ENCODE peak calls at places on chromosomes 3 and 15, in ten cellular contexts. N is left cardiac atrium; J is HL-60; R is tibial artery; L is NCI-H345; U is transverse colon; Z is endodermal cell; X is AG08396; Y is pancreas; E is activated T-helper 2 cell treated with anti-CD3 and anti-CD28 coated beads, Interferon-gamma antibody, Interleukin-2, Interleukin-4, amounts not matched to agents 10 μg/mL and 5 μg/mL and 100 μg/mL, durations not matched to agents 14 hours and 24 hours and 36 hours. I is an unnamed sample.

GRCh38 chr3:160331127-160331937 is 67.7 kb downstream of the IFT80 start:
- DNase-seq in N (no peak), J (no peak), R (no peak), L (no peak), U (no peak), Z (no peak), X (no peak), Y (no peak), E (no peak), I (no peak)

GRCh38 chr15:23855947-23856346 is 168.8 kb upstream of the NDN start:
- DNase-seq in N (no peak), J (no peak), R (no peak), L (no peak), U (no peak), Z (no peak), X (no peak), Y (no peak), E (no peak), I (no peak)

GRCh38 chr3:127467386-127467785 is 123.1 kb downstream of the TPRA1 start:
- DNase-seq in N (no peak), J (no peak), R (no peak), L (no peak), U (no peak), Z (peak), X (no peak), Y (no peak), E (no peak), I (no peak)

GRCh38 chr3:186255703-186256331 is 106.2 kb downstream of the DGKG start:
- DNase-seq in N (no peak), J (peak), R (no peak), L (no peak), U (peak), Z (peak), X (no peak), Y (peak), E (no peak), I (no peak)

GRCh38 chr3:129564981-129565644 is 22.1 kb downstream of the H1-8 start:
- DNase-seq in N (no peak), J (no peak), R (no peak), L (no peak), U (no peak), Z (no peak), X (no peak), Y (no peak), E (no peak), I (no peak)

GRCh38 chr15:71410347-71410746 is 295.1 kb downstream of the THSD4 start:
- DNase-seq in N (no peak), J (no peak), R (no peak), L (no peak), U (peak), Z (no peak), X (no peak), Y (no peak), E (no peak), I (no peak)

GRCh38 chr3:146594843-146595482 is 10.2 kb downstream of the PLSCR5 start:
- DNase-seq in N (no peak), J (no peak), R (no peak), L (no peak), U (no peak), Z (no peak), X (no peak), Y (no peak), E (no peak), I (no peak)

GRCh38 chr3:57098418-57099310 is 38.2 kb downstream of the SPATA12 start:
- DNase-seq in N (no peak), J (no peak), R (no peak), L (no peak), U (no peak), Z (no peak), X (no peak), Y (no peak), E (no peak), I (no peak)

GRCh38 chr3:13414040-13414729 is 5.9 kb downstream of the NUP210 start:
- DNase-seq in N (peak), J (peak), R (no peak), L (no peak), U (peak), Z (no peak), X (no peak), Y (no peak), E (peak), I (peak)

GRCh38 chr3:128523591-128523990 is 30.6 kb upstream of the GATA2 start:
- DNase-seq in N (no peak), J (peak), R (no peak), L (no peak), U (no peak), Z (no peak), X (no peak), Y (no peak), E (no peak), I (no peak)

GRCh38 chr3:155556531-155556930 is 188.3 kb downstream of the PLCH1 start:
- DNase-seq in N (no peak), J (no peak), R (no peak), L (no peak), U (no peak), Z (no peak), X (no peak), Y (no peak), E (no peak), I (no peak)

GRCh38 chr3:115581347-115582135 is 41.8 kb upstream of the GAP43 start:
- DNase-seq in N (no peak), J (no peak), R (no peak), L (no peak), U (no peak), Z (no peak), X (no peak), Y (no peak), E (no peak), I (no peak)

GRCh38 chr3:126952983-126953660 is 29.8 kb upstream of the PLXNA1 start:
- DNase-seq in N (no peak), J (no peak), R (peak), L (peak), U (no peak), Z (no peak), X (no peak), Y (no peak), E (no peak), I (no peak)

GRCh38 chr3:178752843-178753242 is 216.6 kb downstream of the KCNMB2 start:
- DNase-seq in N (no peak), J (no peak), R (no peak), L (no peak), U (no peak), Z (no peak), X (no peak), Y (no peak), E (no peak), I (no peak)

GRCh38 chr3:12413721-12414255 is 70.5 kb upstream of the TSEN2 start:
- DNase-seq in N (no peak), J (no peak), R (no peak), L (no peak), U (no peak), Z (no peak), X (no peak), Y (no peak), E (no peak), I (no peak)

GRCh38 chr3:177491301-177492031 is 294.2 kb upstream of the TBL1XR1 start:
- DNase-seq in N (no peak), J (no peak), R (no peak), L (no peak), U (no peak), Z (no peak), X (no peak), Y (no peak), E (no peak), I (no peak)

GRCh38 chr15:42083916-42084315 is 10.4 kb downstream of the PLA2G4D start:
- DNase-seq in N (no peak), J (no peak), R (no peak), L (no peak), U (peak), Z (peak), X (no peak), Y (no peak), E (no peak), I (no peak)

GRCh38 chr15:83295417-83295816 is 11.0 kb upstream of the BNC1 start:
- DNase-seq in N (no peak), J (no peak), R (no peak), L (no peak), U (no peak), Z (no peak), X (no peak), Y (no peak), E (no peak), I (no peak)

GRCh38 chr3:62365311-62366092 is 7.8 kb downstream of the FEZF2 start:
- DNase-seq in N (no peak), J (no peak), R (no peak), L (no peak), U (no peak), Z (peak), X (no peak), Y (no peak), E (no peak), I (no peak)

GRCh38 chr15:33852570-33852969 is 115.7 kb upstream of the CHRM5 start:
- DNase-seq in N (no peak), J (no peak), R (no peak), L (no peak), U (no peak), Z (no peak), X (peak), Y (no peak), E (no peak), I (no peak)

GRCh38 chr3:169662215-169663070 is 1.1 kb downstream of the MECOM start:
- DNase-seq in N (peak), J (no peak), R (peak), L (peak), U (peak), Z (peak), X (peak), Y (peak), E (no peak), I (no peak)

GRCh38 chr3:142947799-142948575 is 15.5 kb downstream of the PAQR9 start:
- DNase-seq in N (peak), J (no peak), R (no peak), L (no peak), U (no peak), Z (no peak), X (peak), Y (no peak), E (no peak), I (no peak)

GRCh38 chr3:53005854-53006513 is 39.9 kb downstream of the SFMBT1 start:
- DNase-seq in N (no peak), J (no peak), R (no peak), L (no peak), U (peak), Z (no peak), X (no peak), Y (no peak), E (no peak), I (no peak)

GRCh38 chr15:31498329-31498728 is 171.7 kb downstream of the KLF13 start:
- DNase-seq in N (no peak), J (no peak), R (no peak), L (no peak), U (no peak), Z (no peak), X (no peak), Y (no peak), E (no peak), I (no peak)

GRCh38 chr3:123802007-123802630 is 82.0 kb downstream of the MYLK start:
- DNase-seq in N (no peak), J (no peak), R (no peak), L (no peak), U (no peak), Z (no peak), X (no peak), Y (no peak), E (no peak), I (no peak)